ENCODE peak calls at places on chromosome 7, in seven cellular contexts. One of them, this sample, is unnamed.

GRCh38 chr7:50962962-50963374 is 180.3 kb upstream of the GRB10 start:
- DNase-seq in IMR-90: no peak
- DNase-seq in Caco-2: no peak
- DNase-seq in AG04449: no peak
- DNase-seq in cardiac fibroblast: peak; percentile 76
- DNase-seq in AG09309: no peak
- DNase-seq in colonic mucosa: peak; percentile 94
- DNase-seq in this sample: peak; percentile 69

GRCh38 chr7:114944742-114945625 is 23.1 kb downstream of the MDFIC start:
- DNase-seq in Caco-2: no peak
- DNase-seq in AG09309: peak; percentile 85
- DNase-seq in AG04449: peak; percentile 57
- DNase-seq in IMR-90: peak; percentile 94
- DNase-seq in cardiac fibroblast: peak; percentile 92
- DNase-seq in colonic mucosa: peak; percentile 33
- DNase-seq in this sample: peak; percentile 86

GRCh38 chr7:75966209-75966961 is 28.0 kb downstream of the TMEM120A start:
- DNase-seq in AG04449: no peak
- DNase-seq in cardiac fibroblast: peak; percentile 65
- DNase-seq in IMR-90: no peak
- DNase-seq in colonic mucosa: peak; percentile 42
- DNase-seq in AG09309: no peak
- DNase-seq in Caco-2: no peak
- DNase-seq in this sample: peak; percentile 22

GRCh38 chr7:155665957-155666287 is 21.5 kb downstream of the RBM33 start:
- DNase-seq in AG09309: peak; percentile 59
- DNase-seq in colonic mucosa: no peak
- DNase-seq in cardiac fibroblast: peak; percentile 65
- DNase-seq in Caco-2: no peak
- DNase-seq in AG04449: peak; percentile 70
- DNase-seq in IMR-90: peak; percentile 93
- DNase-seq in this sample: peak; percentile 53

GRCh38 chr7:87231243-87231642 is 11.7 kb upstream of the TMEM243 start:
- DNase-seq in IMR-90: no peak
- DNase-seq in colonic mucosa: no peak
- DNase-seq in AG04449: no peak
- DNase-seq in cardiac fibroblast: no peak
- DNase-seq in Caco-2: no peak
- DNase-seq in AG09309: no peak
- DNase-seq in this sample: no peak

GRCh38 chr7:42340462-42340861 is 103.5 kb upstream of the GLI3 start:
- DNase-seq in AG09309: no peak
- DNase-seq in colonic mucosa: no peak
- DNase-seq in AG04449: no peak
- DNase-seq in Caco-2: no peak
- DNase-seq in IMR-90: no peak
- DNase-seq in cardiac fibroblast: no peak
- DNase-seq in this sample: no peak

GRCh38 chr7:50509459-50509858 is 55.7 kb downstream of the DDC start:
- DNase-seq in Caco-2: no peak
- DNase-seq in IMR-90: no peak
- DNase-seq in AG09309: no peak
- DNase-seq in cardiac fibroblast: no peak
- DNase-seq in AG04449: no peak
- DNase-seq in colonic mucosa: no peak
- DNase-seq in this sample: no peak

GRCh38 chr7:119436882-119437281 is 836.1 kb upstream of the KCND2 start:
- DNase-seq in AG09309: no peak
- DNase-seq in AG04449: no peak
- DNase-seq in Caco-2: no peak
- DNase-seq in cardiac fibroblast: no peak
- DNase-seq in IMR-90: no peak
- DNase-seq in colonic mucosa: no peak
- DNase-seq in this sample: no peak

GRCh38 chr7:45278763-45279420 is 121.3 kb downstream of the RAMP3 start:
- DNase-seq in cardiac fibroblast: no peak
- DNase-seq in AG09309: no peak
- DNase-seq in colonic mucosa: no peak
- DNase-seq in Caco-2: no peak
- DNase-seq in IMR-90: no peak
- DNase-seq in AG04449: no peak
- DNase-seq in this sample: no peak

GRCh38 chr7:28784166-28784870 is 173.8 kb downstream of the TRIL start:
- DNase-seq in cardiac fibroblast: peak; percentile 27
- DNase-seq in AG04449: peak; percentile 29
- DNase-seq in Caco-2: no peak
- DNase-seq in colonic mucosa: no peak
- DNase-seq in IMR-90: peak; percentile 34
- DNase-seq in AG09309: peak; percentile 14
- DNase-seq in this sample: peak; percentile 93

GRCh38 chr7:158192184-158192835 is 395.3 kb downstream of the PTPRN2 start:
- DNase-seq in AG09309: no peak
- DNase-seq in cardiac fibroblast: no peak
- DNase-seq in IMR-90: no peak
- DNase-seq in AG04449: no peak
- DNase-seq in Caco-2: no peak
- DNase-seq in colonic mucosa: no peak
- DNase-seq in this sample: no peak

GRCh38 chr7:32062150-32062549 is 8.1 kb downstream of the PDE1C start:
- DNase-seq in cardiac fibroblast: peak; percentile 7
- DNase-seq in IMR-90: peak; percentile 30
- DNase-seq in colonic mucosa: peak; percentile 63
- DNase-seq in AG04449: no peak
- DNase-seq in Caco-2: peak; percentile 59
- DNase-seq in AG09309: no peak
- DNase-seq in this sample: no peak

GRCh38 chr7:83161851-83162401 is 758 bp downstream of the PCLO start:
- DNase-seq in AG09309: no peak
- DNase-seq in Caco-2: no peak
- DNase-seq in colonic mucosa: no peak
- DNase-seq in IMR-90: no peak
- DNase-seq in cardiac fibroblast: no peak
- DNase-seq in AG04449: no peak
- DNase-seq in this sample: no peak

GRCh38 chr7:41328131-41328530 is 374.8 kb downstream of the INHBA start:
- DNase-seq in AG09309: no peak
- DNase-seq in IMR-90: no peak
- DNase-seq in AG04449: no peak
- DNase-seq in Caco-2: no peak
- DNase-seq in cardiac fibroblast: no peak
- DNase-seq in colonic mucosa: no peak
- DNase-seq in this sample: no peak

GRCh38 chr7:21261627-21262564 is 166.0 kb upstream of the SP4 start:
- DNase-seq in IMR-90: peak; percentile 18
- DNase-seq in Caco-2: peak; percentile 67
- DNase-seq in cardiac fibroblast: peak; percentile 28
- DNase-seq in AG09309: no peak
- DNase-seq in AG04449: no peak
- DNase-seq in colonic mucosa: peak; percentile 19
- DNase-seq in this sample: peak; percentile 6
- TF ChIP-seq CTCF in IMR-90: peak; percentile 46
- TF ChIP-seq CTCF in Caco-2: peak; percentile 84
- TF ChIP-seq CTCF in cardiac fibroblast: peak; percentile 66
- TF ChIP-seq CTCF in AG09309: peak; percentile 55
- TF ChIP-seq CTCF in AG04449: peak; percentile 41
- TF ChIP-seq CTCF in colonic mucosa: peak; percentile 36
- TF ChIP-seq CTCF in this sample: peak; percentile 67

GRCh38 chr7:30430777-30431176 is 47.8 kb downstream of the NOD1 start:
- DNase-seq in cardiac fibroblast: no peak
- DNase-seq in Caco-2: no peak
- DNase-seq in AG09309: no peak
- DNase-seq in colonic mucosa: no peak
- DNase-seq in AG04449: no peak
- DNase-seq in IMR-90: no peak
- DNase-seq in this sample: no peak
- H3K4me3 ChIP-seq in cardiac fibroblast: no peak overlapping the region
- H3K4me3 ChIP-seq in Caco-2: no peak overlapping the region
- H3K4me3 ChIP-seq in AG09309: no peak overlapping the region
- H3K4me3 ChIP-seq in colonic mucosa: no peak overlapping the region
- H3K4me3 ChIP-seq in AG04449: no peak overlapping the region
- H3K4me3 ChIP-seq in IMR-90: no peak overlapping the region
- H3K4me3 ChIP-seq in this sample: no peak overlapping the region

GRCh38 chr7:27723086-27723485 is 16.9 kb upstream of the TAX1BP1 start:
- DNase-seq in AG09309: no peak
- DNase-seq in colonic mucosa: no peak
- DNase-seq in cardiac fibroblast: peak; percentile 55
- DNase-seq in IMR-90: no peak
- DNase-seq in AG04449: no peak
- DNase-seq in Caco-2: no peak
- DNase-seq in this sample: no peak
- TF ChIP-seq CTCF in AG09309: peak; percentile 32
- TF ChIP-seq CTCF in colonic mucosa: no peak
- TF ChIP-seq CTCF in cardiac fibroblast: peak; percentile 22
- TF ChIP-seq CTCF in IMR-90: peak; percentile 25
- TF ChIP-seq CTCF in AG04449: peak; percentile 27
- TF ChIP-seq CTCF in Caco-2: no peak
- TF ChIP-seq CTCF in this sample: peak; percentile 11

DNA sequence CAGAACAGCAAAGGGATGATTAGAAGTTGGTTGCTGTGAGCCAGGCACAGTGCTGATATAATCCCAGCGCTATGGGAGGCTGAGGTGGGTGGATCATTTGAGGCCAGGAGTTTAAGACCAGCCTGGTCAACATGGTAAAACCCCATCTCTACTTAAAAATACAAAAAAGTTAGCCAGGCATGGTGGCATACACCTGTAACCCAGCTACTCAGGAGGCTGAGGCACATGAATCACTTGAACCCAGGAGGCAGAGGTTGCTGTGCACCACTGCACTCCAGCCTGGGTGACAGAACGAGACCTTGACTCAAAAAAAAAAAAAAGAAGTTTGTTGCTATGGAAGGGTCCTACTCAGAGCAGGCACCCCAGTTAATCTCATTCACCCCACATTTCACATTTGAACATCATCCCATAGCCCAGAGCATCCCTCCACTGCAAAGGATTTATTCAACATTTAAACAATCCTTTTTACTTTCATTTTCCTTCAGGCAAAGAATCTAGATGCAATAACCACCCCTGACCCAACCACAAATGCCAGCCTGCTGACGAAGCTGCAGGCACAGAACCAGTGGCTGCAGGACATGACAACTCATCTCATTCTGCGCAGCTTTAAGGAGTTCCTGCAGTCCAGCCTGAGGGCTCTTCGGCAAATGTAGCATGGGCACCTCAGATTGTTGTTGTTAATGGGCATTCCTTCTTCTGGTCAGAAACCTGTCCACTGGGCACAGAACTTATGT is 4.1 kb downstream of the IL6 start:
- DNase-seq in colonic mucosa: no peak
- DNase-seq in cardiac fibroblast: peak; percentile 63
- DNase-seq in IMR-90: peak; percentile 76
- DNase-seq in AG09309: peak; percentile 88
- DNase-seq in AG04449: no peak
- DNase-seq in Caco-2: no peak
- DNase-seq in this sample: peak; percentile 51
- H3K4me3 ChIP-seq in colonic mucosa: no peak overlapping the region
- H3K4me3 ChIP-seq in cardiac fibroblast: no peak overlapping the region
- H3K4me3 ChIP-seq in IMR-90: no peak overlapping the region
- H3K4me3 ChIP-seq in AG09309: peak overlapping the region; percentile 3
- H3K4me3 ChIP-seq in AG04449: no peak overlapping the region
- H3K4me3 ChIP-seq in Caco-2: no peak overlapping the region
- H3K4me3 ChIP-seq in this sample: peak overlapping the region; percentile 1

DNA sequence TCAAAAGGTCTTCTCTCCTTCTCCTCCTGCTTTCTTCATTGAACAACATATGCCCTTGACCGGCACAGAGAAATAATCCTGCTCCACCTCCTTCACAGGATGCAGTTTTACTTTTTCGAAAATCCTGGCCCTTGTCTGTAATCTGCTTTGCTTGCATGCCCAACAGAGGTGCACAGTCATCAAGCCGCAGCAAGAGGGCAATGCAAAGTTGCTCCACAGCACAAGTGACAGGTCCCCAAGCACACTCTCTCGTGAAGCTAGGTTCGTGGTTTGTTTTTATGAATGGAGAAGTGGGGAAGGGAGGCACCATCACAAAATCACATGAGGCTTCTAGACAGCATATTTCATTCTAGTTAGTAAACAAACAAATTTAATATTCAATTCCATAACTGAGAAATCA is 178.9 kb downstream of the TPK1 start:
- DNase-seq in cardiac fibroblast: no peak
- DNase-seq in IMR-90: no peak
- DNase-seq in colonic mucosa: no peak
- DNase-seq in AG09309: no peak
- DNase-seq in AG04449: no peak
- DNase-seq in Caco-2: no peak
- DNase-seq in this sample: no peak
- TF ChIP-seq CTCF in cardiac fibroblast: no peak
- TF ChIP-seq CTCF in IMR-90: no peak
- TF ChIP-seq CTCF in colonic mucosa: no peak
- TF ChIP-seq CTCF in AG09309: no peak
- TF ChIP-seq CTCF in AG04449: no peak
- TF ChIP-seq CTCF in Caco-2: peak; percentile 6
- TF ChIP-seq CTCF in this sample: no peak

GRCh38 chr7:47671358-47671757 is 89.4 kb upstream of the TNS3 start:
- DNase-seq in cardiac fibroblast: no peak
- DNase-seq in IMR-90: no peak
- DNase-seq in AG09309: no peak
- DNase-seq in colonic mucosa: no peak
- DNase-seq in AG04449: no peak
- DNase-seq in Caco-2: no peak
- DNase-seq in this sample: no peak
- H3K4me3 ChIP-seq in cardiac fibroblast: no peak overlapping the region
- H3K4me3 ChIP-seq in IMR-90: no peak overlapping the region
- H3K4me3 ChIP-seq in AG09309: no peak overlapping the region
- H3K4me3 ChIP-seq in colonic mucosa: no peak overlapping the region
- H3K4me3 ChIP-seq in AG04449: no peak overlapping the region
- H3K4me3 ChIP-seq in Caco-2: no peak overlapping the region
- H3K4me3 ChIP-seq in this sample: no peak overlapping the region